ENCODE peak calls at places on chromosomes 7 and 10, in ten cellular contexts. One of them, this sample, is unnamed.

GRCh38 chr10:77925795-77926565 is 575 bp downstream of the DLG5 start:
- DNase-seq in PC-3: peak
- DNase-seq in progenitor cell of endocrine pancreas: peak
- DNase-seq in left ventricle myocardium inferior: peak
- DNase-seq in cardiac fibroblast: peak
- DNase-seq in B cell: no peak
- DNase-seq in mammary epithelial cell: peak
- DNase-seq in AG04450: no peak
- DNase-seq in GM23338: peak
- DNase-seq in fibroblast of mammary gland: peak
- DNase-seq in this sample: peak

GRCh38 chr7:33597181-33597580 is 308.2 kb upstream of the BMPER start:
- DNase-seq in PC-3: no peak
- DNase-seq in progenitor cell of endocrine pancreas: no peak
- DNase-seq in left ventricle myocardium inferior: no peak
- DNase-seq in cardiac fibroblast: no peak
- DNase-seq in B cell: no peak
- DNase-seq in mammary epithelial cell: peak
- DNase-seq in AG04450: no peak
- DNase-seq in GM23338: no peak
- DNase-seq in fibroblast of mammary gland: no peak
- DNase-seq in this sample: no peak

GRCh38 chr10:26222563-26222962 is 6.0 kb downstream of the GAD2 start:
- DNase-seq in PC-3: no peak
- DNase-seq in progenitor cell of endocrine pancreas: no peak
- DNase-seq in left ventricle myocardium inferior: no peak
- DNase-seq in cardiac fibroblast: no peak
- DNase-seq in B cell: no peak
- DNase-seq in mammary epithelial cell: no peak
- DNase-seq in AG04450: no peak
- DNase-seq in GM23338: no peak
- DNase-seq in fibroblast of mammary gland: no peak
- DNase-seq in this sample: no peak

GRCh38 chr10:110566472-110567200 is 859 bp upstream of the SMC3 start:
- DNase-seq in PC-3: no peak
- DNase-seq in progenitor cell of endocrine pancreas: no peak
- DNase-seq in left ventricle myocardium inferior: no peak
- DNase-seq in cardiac fibroblast: no peak
- DNase-seq in B cell: no peak
- DNase-seq in mammary epithelial cell: no peak
- DNase-seq in AG04450: no peak
- DNase-seq in GM23338: peak
- DNase-seq in fibroblast of mammary gland: no peak
- DNase-seq in this sample: no peak

GRCh38 chr10:129971381-129972144 is 7.5 kb upstream of the EBF3 start:
- DNase-seq in PC-3: peak
- DNase-seq in progenitor cell of endocrine pancreas: peak
- DNase-seq in left ventricle myocardium inferior: peak
- DNase-seq in cardiac fibroblast: peak
- DNase-seq in B cell: no peak
- DNase-seq in mammary epithelial cell: no peak
- DNase-seq in AG04450: no peak
- DNase-seq in GM23338: peak
- DNase-seq in fibroblast of mammary gland: peak
- DNase-seq in this sample: peak

GRCh38 chr10:69716711-69717560 is 84.8 kb upstream of the COL13A1 start:
- DNase-seq in PC-3: peak
- DNase-seq in progenitor cell of endocrine pancreas: peak
- DNase-seq in left ventricle myocardium inferior: no peak
- DNase-seq in cardiac fibroblast: peak
- DNase-seq in B cell: no peak
- DNase-seq in mammary epithelial cell: peak
- DNase-seq in AG04450: no peak
- DNase-seq in GM23338: peak
- DNase-seq in fibroblast of mammary gland: peak
- DNase-seq in this sample: peak

GRCh38 chr7:148700693-148701092 is 2.0 kb downstream of the CUL1 start:
- DNase-seq in PC-3: peak
- DNase-seq in progenitor cell of endocrine pancreas: no peak
- DNase-seq in left ventricle myocardium inferior: no peak
- DNase-seq in cardiac fibroblast: peak
- DNase-seq in B cell: no peak
- DNase-seq in mammary epithelial cell: no peak
- DNase-seq in AG04450: no peak
- DNase-seq in GM23338: peak
- DNase-seq in fibroblast of mammary gland: peak
- DNase-seq in this sample: no peak

GRCh38 chr7:27181795-27182275 is 3.2 kb downstream of the HOXA11 start:
- DNase-seq in PC-3: no peak
- DNase-seq in progenitor cell of endocrine pancreas: no peak
- DNase-seq in left ventricle myocardium inferior: no peak
- DNase-seq in cardiac fibroblast: no peak
- DNase-seq in B cell: no peak
- DNase-seq in mammary epithelial cell: no peak
- DNase-seq in AG04450: no peak
- DNase-seq in GM23338: no peak
- DNase-seq in fibroblast of mammary gland: no peak
- DNase-seq in this sample: no peak

GRCh38 chr10:72808001-72808400 is 85.5 kb upstream of the OIT3 start:
- DNase-seq in PC-3: no peak
- DNase-seq in progenitor cell of endocrine pancreas: no peak
- DNase-seq in left ventricle myocardium inferior: no peak
- DNase-seq in cardiac fibroblast: no peak
- DNase-seq in B cell: no peak
- DNase-seq in mammary epithelial cell: no peak
- DNase-seq in AG04450: no peak
- DNase-seq in GM23338: no peak
- DNase-seq in fibroblast of mammary gland: no peak
- DNase-seq in this sample: no peak

GRCh38 chr10:44516941-44517340 is 132.0 kb upstream of the CXCL12 start:
- DNase-seq in PC-3: no peak
- DNase-seq in progenitor cell of endocrine pancreas: no peak
- DNase-seq in left ventricle myocardium inferior: no peak
- DNase-seq in cardiac fibroblast: no peak
- DNase-seq in B cell: no peak
- DNase-seq in mammary epithelial cell: no peak
- DNase-seq in AG04450: no peak
- DNase-seq in GM23338: no peak
- DNase-seq in fibroblast of mammary gland: no peak
- DNase-seq in this sample: no peak

GRCh38 chr10:129973674-129974059 is 9.6 kb upstream of the EBF3 start:
- DNase-seq in PC-3: no peak
- DNase-seq in progenitor cell of endocrine pancreas: no peak
- DNase-seq in left ventricle myocardium inferior: no peak
- DNase-seq in cardiac fibroblast: no peak
- DNase-seq in B cell: no peak
- DNase-seq in mammary epithelial cell: no peak
- DNase-seq in AG04450: no peak
- DNase-seq in GM23338: no peak
- DNase-seq in fibroblast of mammary gland: no peak
- DNase-seq in this sample: no peak

GRCh38 chr10:113139695-113140094 is 189.6 kb downstream of the TCF7L2 start:
- DNase-seq in PC-3: no peak
- DNase-seq in progenitor cell of endocrine pancreas: no peak
- DNase-seq in left ventricle myocardium inferior: no peak
- DNase-seq in cardiac fibroblast: peak
- DNase-seq in B cell: no peak
- DNase-seq in mammary epithelial cell: no peak
- DNase-seq in AG04450: no peak
- DNase-seq in GM23338: no peak
- DNase-seq in fibroblast of mammary gland: peak
- DNase-seq in this sample: no peak

GRCh38 chr7:78852951-78853350 is 600.5 kb downstream of the MAGI2 start:
- DNase-seq in PC-3: peak
- DNase-seq in progenitor cell of endocrine pancreas: no peak
- DNase-seq in left ventricle myocardium inferior: no peak
- DNase-seq in cardiac fibroblast: peak
- DNase-seq in B cell: no peak
- DNase-seq in mammary epithelial cell: no peak
- DNase-seq in AG04450: no peak
- DNase-seq in GM23338: no peak
- DNase-seq in fibroblast of mammary gland: peak
- DNase-seq in this sample: no peak

GRCh38 chr7:87212478-87212877 is 7.1 kb downstream of the TMEM243 start:
- DNase-seq in PC-3: no peak
- DNase-seq in progenitor cell of endocrine pancreas: no peak
- DNase-seq in left ventricle myocardium inferior: no peak
- DNase-seq in cardiac fibroblast: no peak
- DNase-seq in B cell: no peak
- DNase-seq in mammary epithelial cell: no peak
- DNase-seq in AG04450: no peak
- DNase-seq in GM23338: no peak
- DNase-seq in fibroblast of mammary gland: no peak
- DNase-seq in this sample: no peak

GRCh38 chr10:88411772-88412349 is 171.3 kb downstream of the RNLS start:
- DNase-seq in PC-3: no peak
- DNase-seq in progenitor cell of endocrine pancreas: no peak
- DNase-seq in left ventricle myocardium inferior: no peak
- DNase-seq in cardiac fibroblast: no peak
- DNase-seq in B cell: no peak
- DNase-seq in mammary epithelial cell: no peak
- DNase-seq in AG04450: no peak
- DNase-seq in GM23338: no peak
- DNase-seq in fibroblast of mammary gland: peak
- DNase-seq in this sample: no peak

GRCh38 chr7:3156508-3156907 is 112.8 kb upstream of the CARD11 start:
- DNase-seq in PC-3: peak
- DNase-seq in progenitor cell of endocrine pancreas: no peak
- DNase-seq in left ventricle myocardium inferior: no peak
- DNase-seq in cardiac fibroblast: no peak
- DNase-seq in B cell: no peak
- DNase-seq in mammary epithelial cell: no peak
- DNase-seq in AG04450: no peak
- DNase-seq in GM23338: no peak
- DNase-seq in fibroblast of mammary gland: no peak
- DNase-seq in this sample: no peak

GRCh38 chr7:67523706-67524105 is 527.1 kb downstream of the TYW1 start:
- DNase-seq in PC-3: no peak
- DNase-seq in progenitor cell of endocrine pancreas: no peak
- DNase-seq in left ventricle myocardium inferior: no peak
- DNase-seq in cardiac fibroblast: no peak
- DNase-seq in B cell: no peak
- DNase-seq in mammary epithelial cell: no peak
- DNase-seq in AG04450: no peak
- DNase-seq in GM23338: no peak
- DNase-seq in fibroblast of mammary gland: no peak
- DNase-seq in this sample: no peak

GRCh38 chr10:11015371-11015934 is 2.2 kb upstream of the CELF2 start:
- DNase-seq in PC-3: no peak
- DNase-seq in progenitor cell of endocrine pancreas: no peak
- DNase-seq in left ventricle myocardium inferior: no peak
- DNase-seq in cardiac fibroblast: peak
- DNase-seq in B cell: no peak
- DNase-seq in mammary epithelial cell: no peak
- DNase-seq in AG04450: no peak
- DNase-seq in GM23338: no peak
- DNase-seq in fibroblast of mammary gland: peak
- DNase-seq in this sample: no peak

GRCh38 chr10:31064334-31064733 is 32.7 kb upstream of the ZNF438 start:
- DNase-seq in PC-3: no peak
- DNase-seq in progenitor cell of endocrine pancreas: no peak
- DNase-seq in left ventricle myocardium inferior: peak
- DNase-seq in cardiac fibroblast: peak
- DNase-seq in B cell: no peak
- DNase-seq in mammary epithelial cell: peak
- DNase-seq in AG04450: peak
- DNase-seq in GM23338: no peak
- DNase-seq in fibroblast of mammary gland: peak
- DNase-seq in this sample: no peak

DNA sequence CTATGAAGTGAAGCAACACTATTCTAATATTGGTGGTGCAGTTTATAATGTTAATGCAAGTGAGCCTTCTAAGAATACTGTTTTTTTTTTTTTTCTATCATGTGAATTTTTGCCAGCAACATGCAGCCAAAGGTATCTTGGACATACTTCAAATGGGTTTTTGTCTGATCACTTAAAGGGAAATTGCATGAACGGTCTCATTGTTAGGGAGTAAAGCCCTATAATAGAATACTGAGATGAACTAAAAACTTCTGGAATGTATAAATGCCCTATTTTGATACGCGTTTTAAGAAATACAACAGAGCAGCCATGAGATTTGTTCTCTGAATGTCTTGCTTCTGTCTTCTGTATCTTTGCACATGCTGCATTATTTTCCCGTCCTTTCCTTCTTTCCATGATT is 10.5 kb upstream of the MDFIC start:
- DNase-seq in PC-3: no peak
- DNase-seq in progenitor cell of endocrine pancreas: no peak
- DNase-seq in left ventricle myocardium inferior: no peak
- DNase-seq in cardiac fibroblast: no peak
- DNase-seq in B cell: no peak
- DNase-seq in mammary epithelial cell: no peak
- DNase-seq in AG04450: no peak
- DNase-seq in GM23338: no peak
- DNase-seq in fibroblast of mammary gland: no peak
- DNase-seq in this sample: no peak
- TF ChIP-seq CTCF in PC-3: no peak
- TF ChIP-seq CTCF in progenitor cell of endocrine pancreas: no peak
- TF ChIP-seq CTCF in left ventricle myocardium inferior: no peak
- TF ChIP-seq CTCF in cardiac fibroblast: no peak
- TF ChIP-seq CTCF in B cell: no peak
- TF ChIP-seq CTCF in mammary epithelial cell: no peak
- TF ChIP-seq CTCF in AG04450: no peak
- TF ChIP-seq CTCF in GM23338: no peak
- TF ChIP-seq CTCF in fibroblast of mammary gland: no peak
- TF ChIP-seq CTCF in this sample: no peak

GRCh38 chr7:23431596-23432284 is 38.6 kb downstream of the IGF2BP3 start:
- DNase-seq in PC-3: no peak
- DNase-seq in progenitor cell of endocrine pancreas: no peak
- DNase-seq in left ventricle myocardium inferior: no peak
- DNase-seq in cardiac fibroblast: no peak
- DNase-seq in B cell: no peak
- DNase-seq in mammary epithelial cell: no peak
- DNase-seq in AG04450: no peak
- DNase-seq in GM23338: peak
- DNase-seq in fibroblast of mammary gland: no peak
- DNase-seq in this sample: no peak
- TF ChIP-seq CTCF in PC-3: no peak
- TF ChIP-seq CTCF in progenitor cell of endocrine pancreas: no peak
- TF ChIP-seq CTCF in left ventricle myocardium inferior: no peak
- TF ChIP-seq CTCF in cardiac fibroblast: no peak
- TF ChIP-seq CTCF in B cell: no peak
- TF ChIP-seq CTCF in mammary epithelial cell: no peak
- TF ChIP-seq CTCF in AG04450: no peak
- TF ChIP-seq CTCF in GM23338: no peak
- TF ChIP-seq CTCF in fibroblast of mammary gland: no peak
- TF ChIP-seq CTCF in this sample: no peak

GRCh38 chr7:95843286-95843685 is 70.9 kb downstream of the DYNC1I1 start:
- DNase-seq in PC-3: peak
- DNase-seq in progenitor cell of endocrine pancreas: no peak
- DNase-seq in left ventricle myocardium inferior: no peak
- DNase-seq in cardiac fibroblast: peak
- DNase-seq in B cell: no peak
- DNase-seq in mammary epithelial cell: no peak
- DNase-seq in AG04450: no peak
- DNase-seq in GM23338: peak
- DNase-seq in fibroblast of mammary gland: peak
- DNase-seq in this sample: no peak
- TF ChIP-seq CTCF in PC-3: peak
- TF ChIP-seq CTCF in progenitor cell of endocrine pancreas: peak
- TF ChIP-seq CTCF in left ventricle myocardium inferior: no peak
- TF ChIP-seq CTCF in cardiac fibroblast: peak
- TF ChIP-seq CTCF in B cell: no peak
- TF ChIP-seq CTCF in mammary epithelial cell: no peak
- TF ChIP-seq CTCF in AG04450: no peak
- TF ChIP-seq CTCF in GM23338: peak
- TF ChIP-seq CTCF in fibroblast of mammary gland: no peak
- TF ChIP-seq CTCF in this sample: no peak

GRCh38 chr7:123148813-123149212 is 51.0 kb downstream of the SLC13A1 start:
- DNase-seq in PC-3: peak
- DNase-seq in progenitor cell of endocrine pancreas: no peak
- DNase-seq in left ventricle myocardium inferior: no peak
- DNase-seq in cardiac fibroblast: peak
- DNase-seq in B cell: no peak
- DNase-seq in mammary epithelial cell: no peak
- DNase-seq in AG04450: no peak
- DNase-seq in GM23338: no peak
- DNase-seq in fibroblast of mammary gland: no peak
- DNase-seq in this sample: no peak
- TF ChIP-seq CTCF in PC-3: no peak
- TF ChIP-seq CTCF in progenitor cell of endocrine pancreas: no peak
- TF ChIP-seq CTCF in left ventricle myocardium inferior: peak
- TF ChIP-seq CTCF in cardiac fibroblast: no peak
- TF ChIP-seq CTCF in B cell: no peak
- TF ChIP-seq CTCF in mammary epithelial cell: no peak
- TF ChIP-seq CTCF in AG04450: no peak
- TF ChIP-seq CTCF in GM23338: no peak
- TF ChIP-seq CTCF in fibroblast of mammary gland: no peak
- TF ChIP-seq CTCF in this sample: no peak

This sample was measured in GM10248.